ENCODE peak calls at places on chromosomes 2 and 18, in seven cellular contexts. One of them, this sample, is unnamed.

GRCh38 chr2:98404556-98405250 is 40.0 kb upstream of the INPP4A start:
- DNase-seq in cardiac muscle cell: no peak
- DNase-seq in neural crest cell: no peak
- DNase-seq in choroid plexus epithelial cell: no peak
- DNase-seq in dorsolateral prefrontal cortex: no peak
- DNase-seq in mesothelial cell of epicardium: no peak
- DNase-seq in nephron progenitor cell: no peak
- DNase-seq in this sample: no peak

GRCh38 chr18:58132595-58133191 is 88.7 kb downstream of the NEDD4L start:
- DNase-seq in cardiac muscle cell: no peak
- DNase-seq in neural crest cell: no peak
- DNase-seq in choroid plexus epithelial cell: no peak
- DNase-seq in dorsolateral prefrontal cortex: no peak
- DNase-seq in mesothelial cell of epicardium: no peak
- DNase-seq in nephron progenitor cell: no peak
- DNase-seq in this sample: no peak

GRCh38 chr18:69876490-69876889 is 71.2 kb downstream of the CD226 start:
- DNase-seq in cardiac muscle cell: no peak
- DNase-seq in neural crest cell: no peak
- DNase-seq in choroid plexus epithelial cell: no peak
- DNase-seq in dorsolateral prefrontal cortex: no peak
- DNase-seq in mesothelial cell of epicardium: no peak
- DNase-seq in nephron progenitor cell: no peak
- DNase-seq in this sample: no peak

GRCh38 chr18:48428494-48429177 is 19.5 kb upstream of the ZBTB7C start:
- DNase-seq in cardiac muscle cell: no peak
- DNase-seq in neural crest cell: no peak
- DNase-seq in choroid plexus epithelial cell: peak
- DNase-seq in dorsolateral prefrontal cortex: no peak
- DNase-seq in mesothelial cell of epicardium: no peak
- DNase-seq in nephron progenitor cell: no peak
- DNase-seq in this sample: peak

GRCh38 chr2:201262718-201263117 is 2.4 kb downstream of the CASP8 start:
- DNase-seq in cardiac muscle cell: no peak
- DNase-seq in neural crest cell: no peak
- DNase-seq in choroid plexus epithelial cell: no peak
- DNase-seq in dorsolateral prefrontal cortex: no peak
- DNase-seq in mesothelial cell of epicardium: no peak
- DNase-seq in nephron progenitor cell: no peak
- DNase-seq in this sample: no peak

GRCh38 chr2:133092571-133092970 is 422.6 kb upstream of the LYPD1 start:
- DNase-seq in cardiac muscle cell: no peak
- DNase-seq in neural crest cell: no peak
- DNase-seq in choroid plexus epithelial cell: no peak
- DNase-seq in dorsolateral prefrontal cortex: no peak
- DNase-seq in mesothelial cell of epicardium: no peak
- DNase-seq in nephron progenitor cell: no peak
- DNase-seq in this sample: no peak

GRCh38 chr2:181456660-181457120 is 496 bp upstream of the ITGA4 start:
- DNase-seq in cardiac muscle cell: peak
- DNase-seq in neural crest cell: peak
- DNase-seq in choroid plexus epithelial cell: peak
- DNase-seq in dorsolateral prefrontal cortex: no peak
- DNase-seq in mesothelial cell of epicardium: no peak
- DNase-seq in nephron progenitor cell: peak
- DNase-seq in this sample: peak

GRCh38 chr2:43032248-43032893 is 194.0 kb downstream of the ZFP36L2 start:
- DNase-seq in cardiac muscle cell: no peak
- DNase-seq in neural crest cell: no peak
- DNase-seq in choroid plexus epithelial cell: no peak
- DNase-seq in dorsolateral prefrontal cortex: no peak
- DNase-seq in mesothelial cell of epicardium: no peak
- DNase-seq in nephron progenitor cell: no peak
- DNase-seq in this sample: no peak

GRCh38 chr2:145185696-145186095 is 665.8 kb upstream of the ZEB2 start:
- DNase-seq in cardiac muscle cell: no peak
- DNase-seq in neural crest cell: no peak
- DNase-seq in choroid plexus epithelial cell: peak
- DNase-seq in dorsolateral prefrontal cortex: no peak
- DNase-seq in mesothelial cell of epicardium: no peak
- DNase-seq in nephron progenitor cell: no peak
- DNase-seq in this sample: no peak

GRCh38 chr2:224155371-224155770 is 116.3 kb upstream of the SERPINE2 start:
- DNase-seq in cardiac muscle cell: no peak
- DNase-seq in neural crest cell: no peak
- DNase-seq in choroid plexus epithelial cell: no peak
- DNase-seq in dorsolateral prefrontal cortex: no peak
- DNase-seq in mesothelial cell of epicardium: no peak
- DNase-seq in nephron progenitor cell: no peak
- DNase-seq in this sample: no peak

GRCh38 chr2:96157649-96158553 is 12.7 kb upstream of the DUSP2 start:
- DNase-seq in cardiac muscle cell: no peak
- DNase-seq in neural crest cell: no peak
- DNase-seq in choroid plexus epithelial cell: peak
- DNase-seq in dorsolateral prefrontal cortex: peak
- DNase-seq in mesothelial cell of epicardium: no peak
- DNase-seq in nephron progenitor cell: no peak
- DNase-seq in this sample: no peak

GRCh38 chr2:235008584-235009044 is 56.8 kb downstream of the SH3BP4 start:
- DNase-seq in cardiac muscle cell: no peak
- DNase-seq in neural crest cell: no peak
- DNase-seq in choroid plexus epithelial cell: no peak
- DNase-seq in dorsolateral prefrontal cortex: no peak
- DNase-seq in mesothelial cell of epicardium: no peak
- DNase-seq in nephron progenitor cell: no peak
- DNase-seq in this sample: no peak

GRCh38 chr18:13267517-13267916 is 49.0 kb downstream of the LDLRAD4 start:
- DNase-seq in cardiac muscle cell: no peak
- DNase-seq in neural crest cell: no peak
- DNase-seq in choroid plexus epithelial cell: no peak
- DNase-seq in dorsolateral prefrontal cortex: no peak
- DNase-seq in mesothelial cell of epicardium: no peak
- DNase-seq in nephron progenitor cell: no peak
- DNase-seq in this sample: no peak

GRCh38 chr18:58541789-58542425 is 87.0 kb downstream of the ALPK2 start:
- DNase-seq in cardiac muscle cell: no peak
- DNase-seq in neural crest cell: no peak
- DNase-seq in choroid plexus epithelial cell: peak
- DNase-seq in dorsolateral prefrontal cortex: no peak
- DNase-seq in mesothelial cell of epicardium: no peak
- DNase-seq in nephron progenitor cell: no peak
- DNase-seq in this sample: no peak

GRCh38 chr2:47129191-47129711 is 25.9 kb downstream of the STPG4 start:
- DNase-seq in cardiac muscle cell: no peak
- DNase-seq in neural crest cell: no peak
- DNase-seq in choroid plexus epithelial cell: no peak
- DNase-seq in dorsolateral prefrontal cortex: no peak
- DNase-seq in mesothelial cell of epicardium: no peak
- DNase-seq in nephron progenitor cell: no peak
- DNase-seq in this sample: no peak

GRCh38 chr2:36464006-36464721 is 108.6 kb downstream of the CRIM1 start:
- DNase-seq in cardiac muscle cell: no peak
- DNase-seq in neural crest cell: no peak
- DNase-seq in choroid plexus epithelial cell: peak
- DNase-seq in dorsolateral prefrontal cortex: no peak
- DNase-seq in mesothelial cell of epicardium: no peak
- DNase-seq in nephron progenitor cell: no peak
- DNase-seq in this sample: no peak

GRCh38 chr2:105974800-105975199 is 219.3 kb downstream of the UXS1 start:
- DNase-seq in cardiac muscle cell: no peak
- DNase-seq in neural crest cell: no peak
- DNase-seq in choroid plexus epithelial cell: no peak
- DNase-seq in dorsolateral prefrontal cortex: no peak
- DNase-seq in mesothelial cell of epicardium: no peak
- DNase-seq in nephron progenitor cell: no peak
- DNase-seq in this sample: no peak

GRCh38 chr2:166726525-166726924 is 161.8 kb upstream of the XIRP2 start:
- DNase-seq in cardiac muscle cell: no peak
- DNase-seq in neural crest cell: no peak
- DNase-seq in choroid plexus epithelial cell: no peak
- DNase-seq in dorsolateral prefrontal cortex: no peak
- DNase-seq in mesothelial cell of epicardium: no peak
- DNase-seq in nephron progenitor cell: no peak
- DNase-seq in this sample: no peak

GRCh38 chr2:63189026-63189425 is 138.4 kb downstream of the OTX1 start:
- DNase-seq in cardiac muscle cell: peak
- DNase-seq in neural crest cell: peak
- DNase-seq in choroid plexus epithelial cell: peak
- DNase-seq in dorsolateral prefrontal cortex: no peak
- DNase-seq in mesothelial cell of epicardium: no peak
- DNase-seq in nephron progenitor cell: peak
- DNase-seq in this sample: peak

GRCh38 chr2:63192889-63193778 is 142.5 kb downstream of the OTX1 start:
- DNase-seq in cardiac muscle cell: no peak
- DNase-seq in neural crest cell: no peak
- DNase-seq in choroid plexus epithelial cell: peak
- DNase-seq in dorsolateral prefrontal cortex: no peak
- DNase-seq in mesothelial cell of epicardium: no peak
- DNase-seq in nephron progenitor cell: no peak
- DNase-seq in this sample: no peak

GRCh38 chr2:63192169-63192888 is 141.7 kb downstream of the OTX1 start:
- DNase-seq in cardiac muscle cell: peak
- DNase-seq in neural crest cell: no peak
- DNase-seq in choroid plexus epithelial cell: peak
- DNase-seq in dorsolateral prefrontal cortex: no peak
- DNase-seq in mesothelial cell of epicardium: no peak
- DNase-seq in nephron progenitor cell: no peak
- DNase-seq in this sample: no peak

GRCh38 chr2:63195310-63195709 is 144.7 kb downstream of the OTX1 start:
- DNase-seq in cardiac muscle cell: no peak
- DNase-seq in neural crest cell: no peak
- DNase-seq in choroid plexus epithelial cell: no peak
- DNase-seq in dorsolateral prefrontal cortex: no peak
- DNase-seq in mesothelial cell of epicardium: no peak
- DNase-seq in nephron progenitor cell: no peak
- DNase-seq in this sample: no peak

GRCh38 chr2:63194175-63194574 is 143.5 kb downstream of the OTX1 start:
- DNase-seq in cardiac muscle cell: no peak
- DNase-seq in neural crest cell: no peak
- DNase-seq in choroid plexus epithelial cell: no peak
- DNase-seq in dorsolateral prefrontal cortex: no peak
- DNase-seq in mesothelial cell of epicardium: no peak
- DNase-seq in nephron progenitor cell: no peak
- DNase-seq in this sample: no peak
- TF ChIP-seq CTCF in cardiac muscle cell: no peak
- TF ChIP-seq CTCF in neural crest cell: no peak
- TF ChIP-seq CTCF in choroid plexus epithelial cell: no peak
- TF ChIP-seq CTCF in dorsolateral prefrontal cortex: no peak
- TF ChIP-seq CTCF in mesothelial cell of epicardium: no peak
- TF ChIP-seq CTCF in nephron progenitor cell: no peak
- TF ChIP-seq CTCF in this sample: no peak

GRCh38 chr2:241885701-241886643 is 16.4 kb downstream of the RTP5 start:
- DNase-seq in cardiac muscle cell: no peak
- DNase-seq in neural crest cell: no peak
- DNase-seq in choroid plexus epithelial cell: no peak
- DNase-seq in dorsolateral prefrontal cortex: no peak
- DNase-seq in mesothelial cell of epicardium: no peak
- DNase-seq in nephron progenitor cell: no peak
- DNase-seq in this sample: no peak

GRCh38 chr2:241884951-241885700 is 15.6 kb downstream of the RTP5 start:
- DNase-seq in cardiac muscle cell: no peak
- DNase-seq in neural crest cell: no peak
- DNase-seq in choroid plexus epithelial cell: no peak
- DNase-seq in dorsolateral prefrontal cortex: no peak
- DNase-seq in mesothelial cell of epicardium: no peak
- DNase-seq in nephron progenitor cell: no peak
- DNase-seq in this sample: peak

GRCh38 chr2:241880311-241881073 is 11.0 kb downstream of the RTP5 start:
- DNase-seq in cardiac muscle cell: no peak
- DNase-seq in neural crest cell: no peak
- DNase-seq in choroid plexus epithelial cell: no peak
- DNase-seq in dorsolateral prefrontal cortex: no peak
- DNase-seq in mesothelial cell of epicardium: no peak
- DNase-seq in nephron progenitor cell: no peak
- DNase-seq in this sample: no peak

GRCh38 chr2:241879326-241879725 is 9.8 kb downstream of the RTP5 start:
- DNase-seq in cardiac muscle cell: no peak
- DNase-seq in neural crest cell: no peak
- DNase-seq in choroid plexus epithelial cell: no peak
- DNase-seq in dorsolateral prefrontal cortex: no peak
- DNase-seq in mesothelial cell of epicardium: no peak
- DNase-seq in nephron progenitor cell: no peak
- DNase-seq in this sample: no peak

GRCh38 chr2:241882090-241882625 is 12.6 kb downstream of the RTP5 start:
- DNase-seq in cardiac muscle cell: no peak
- DNase-seq in neural crest cell: no peak
- DNase-seq in choroid plexus epithelial cell: peak
- DNase-seq in dorsolateral prefrontal cortex: no peak
- DNase-seq in mesothelial cell of epicardium: no peak
- DNase-seq in nephron progenitor cell: peak
- DNase-seq in this sample: no peak
- TF ChIP-seq CTCF in cardiac muscle cell: no peak
- TF ChIP-seq CTCF in neural crest cell: no peak
- TF ChIP-seq CTCF in choroid plexus epithelial cell: no peak
- TF ChIP-seq CTCF in dorsolateral prefrontal cortex: no peak
- TF ChIP-seq CTCF in mesothelial cell of epicardium: no peak
- TF ChIP-seq CTCF in nephron progenitor cell: no peak
- TF ChIP-seq CTCF in this sample: peak

DNA sequence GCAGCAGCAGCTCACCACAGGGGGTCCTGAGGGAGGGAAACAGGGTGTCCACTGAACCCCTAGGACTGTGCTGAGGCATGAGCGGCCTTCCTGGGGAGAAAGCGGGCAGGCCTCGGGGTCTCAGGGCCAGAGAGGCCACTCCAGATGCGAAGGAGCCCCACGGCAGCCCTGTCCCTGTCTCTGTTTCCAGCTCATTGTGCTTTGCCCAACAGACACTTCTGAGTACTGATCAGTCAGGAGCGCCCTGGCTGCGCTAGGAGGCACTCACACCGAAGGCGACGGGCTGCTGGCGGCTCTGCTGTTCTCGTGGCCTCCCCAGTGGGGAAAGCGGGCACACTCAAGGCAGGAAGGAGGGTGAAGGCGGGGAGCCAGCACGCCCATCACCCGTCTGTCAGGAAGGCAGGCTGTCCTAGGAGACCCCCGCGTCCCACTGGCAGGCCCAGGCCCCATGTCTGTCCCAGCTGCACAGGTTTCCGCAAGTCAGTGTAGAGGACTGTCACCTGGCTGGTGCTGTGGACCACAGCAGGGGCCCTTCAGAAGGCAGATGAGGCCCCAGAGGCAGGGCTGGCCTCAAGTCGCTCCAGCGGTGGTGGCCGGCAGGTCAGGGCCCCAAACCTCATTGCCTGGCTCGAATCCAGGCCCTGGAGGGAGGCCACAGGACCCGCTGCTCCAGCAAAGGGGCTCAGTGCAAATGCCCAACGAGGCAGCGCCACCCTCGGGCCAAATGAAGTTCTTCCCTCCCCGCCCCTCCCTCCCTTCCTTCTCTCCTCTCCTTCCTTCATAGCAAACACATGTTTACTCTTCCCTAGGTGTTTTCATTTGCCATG is 6.8 kb downstream of the ESPNL start:
- DNase-seq in cardiac muscle cell: peak
- DNase-seq in neural crest cell: no peak
- DNase-seq in choroid plexus epithelial cell: peak
- DNase-seq in dorsolateral prefrontal cortex: peak
- DNase-seq in mesothelial cell of epicardium: no peak
- DNase-seq in nephron progenitor cell: no peak
- DNase-seq in this sample: peak
- TF ChIP-seq CTCF in cardiac muscle cell: peak
- TF ChIP-seq CTCF in neural crest cell: peak
- TF ChIP-seq CTCF in choroid plexus epithelial cell: peak
- TF ChIP-seq CTCF in dorsolateral prefrontal cortex: peak
- TF ChIP-seq CTCF in mesothelial cell of epicardium: no peak
- TF ChIP-seq CTCF in nephron progenitor cell: no peak
- TF ChIP-seq CTCF in this sample: no peak

GRCh38 chr2:75654012-75654411 is 7.4 kb downstream of the MRPL19 start:
- DNase-seq in cardiac muscle cell: no peak
- DNase-seq in neural crest cell: no peak
- DNase-seq in choroid plexus epithelial cell: no peak
- DNase-seq in dorsolateral prefrontal cortex: no peak
- DNase-seq in mesothelial cell of epicardium: no peak
- DNase-seq in nephron progenitor cell: no peak
- DNase-seq in this sample: no peak
- TF ChIP-seq CTCF in cardiac muscle cell: no peak
- TF ChIP-seq CTCF in neural crest cell: no peak
- TF ChIP-seq CTCF in choroid plexus epithelial cell: no peak
- TF ChIP-seq CTCF in dorsolateral prefrontal cortex: no peak
- TF ChIP-seq CTCF in mesothelial cell of epicardium: no peak
- TF ChIP-seq CTCF in nephron progenitor cell: no peak
- TF ChIP-seq CTCF in this sample: no peak

This sample was measured in glutamatergic neuron.